ENCODE peak calls at places on chromosomes 2 and 18, in four cellular contexts. O, D, J and T are unnamed samples.

GRCh38 chr18:56641714-56642331 is 3.4 kb upstream of the TXNL1 start:
- DNase-seq in O (no peak), D (no peak), J (peak), T (no peak)

GRCh38 chr2:163119964-163120363 is 281.4 kb upstream of the KCNH7 start:
- DNase-seq in O (no peak), D (no peak), J (no peak), T (no peak)

GRCh38 chr2:12617366-12617765 is 99.4 kb upstream of the TRIB2 start:
- DNase-seq in O (no peak), D (no peak), J (no peak), T (no peak)

GRCh38 chr2:108194409-108195132 is 45.2 kb upstream of the SULT1C3 start:
- DNase-seq in O (peak), D (no peak), J (peak), T (no peak)

GRCh38 chr18:59623456-59624383 is 73.5 kb downstream of the CCBE1 start:
- DNase-seq in O (peak), D (no peak), J (peak), T (no peak)

GRCh38 chr2:32947076-32947483 is 327 bp downstream of the LTBP1 start:
- DNase-seq in O (peak), D (no peak), J (no peak), T (peak)

GRCh38 chr2:200483729-200484198 is 26.1 kb downstream of the KCTD18 start:
- DNase-seq in O (peak), D (no peak), J (peak), T (no peak)

GRCh38 chr2:217909156-217909820 is 93.5 kb downstream of the TNS1 start:
- DNase-seq in O (no peak), D (no peak), J (no peak), T (no peak)